ENCODE peak calls at places on chromosomes 7 and 10, in four cellular contexts. N is neural crest cell; U is cardiac fibroblast; J is activated T-cell treated with anti-CD3 and anti-CD28 coated beads, Interleukin-2, amount 50 U/mL, for 72 hours. X is an unnamed sample.

GRCh38 chr7:51587600-51587999 is 271.0 kb upstream of the COBL start:
- DNase-seq in N (no peak), J (no peak), U (no peak), X (no peak)

GRCh38 chr10:70267161-70267933 is 16.5 kb downstream of the NPFFR1 start:
- DNase-seq in J (no peak), U (peak), N (no peak), X (peak)

GRCh38 chr10:68303849-68304412 is 27.9 kb upstream of the HNRNPH3 start:
- DNase-seq in J (no peak), U (no peak), N (no peak), X (no peak)

GRCh38 chr7:4888161-4888560 is 4.6 kb upstream of the RADIL start:
- DNase-seq in J (no peak), U (no peak), N (no peak), X (no peak)

GRCh38 chr10:89857399-89857798 is 156.0 kb downstream of the KIF20B start:
- DNase-seq in N (no peak), U (no peak), J (no peak), X (no peak)

GRCh38 chr7:142960955-142961512 is 1.1 kb downstream of the KEL start:
- DNase-seq in J (no peak), N (no peak), U (no peak), X (no peak)

GRCh38 chr7:2632717-2633537 is 1.1 kb downstream of the TTYH3 start:
- DNase-seq in U (peak), N (no peak), J (peak), X (peak)

GRCh38 chr7:102234801-102235550 is 51.7 kb upstream of the SH2B2 start:
- DNase-seq in U (no peak), N (no peak), J (no peak), X (no peak)

GRCh38 chr10:34821587-34822585 is 6.8 kb upstream of the PARD3 start:
- DNase-seq in N (no peak), J (no peak), U (no peak), X (no peak)